ENCODE peak calls at places on chromosomes 2 and 18, in four cellular contexts. One of them, this sample, is unnamed.

GRCh38 chr2:165776013-165776412 is 18.0 kb downstream of the GALNT3 start:
- DNase-seq in K562: no peak
- DNase-seq in GM12878: no peak
- DNase-seq in HepG2: no peak
- DNase-seq in this sample: no peak

GRCh38 chr2:3605013-3605961 is 10.4 kb downstream of the COLEC11 start:
- DNase-seq in K562: peak; percentile 89
- DNase-seq in HepG2: peak; percentile 83
- DNase-seq in GM12878: no peak
- DNase-seq in this sample: peak; percentile 81

GRCh38 chr2:170341684-170342631 is 164.0 kb downstream of the MYO3B start:
- DNase-seq in GM12878: no peak
- DNase-seq in HepG2: no peak
- DNase-seq in K562: no peak
- DNase-seq in this sample: no peak

GRCh38 chr2:172233947-172234715 is 131.4 kb upstream of the DLX2 start:
- DNase-seq in GM12878: no peak
- DNase-seq in K562: no peak
- DNase-seq in HepG2: no peak
- DNase-seq in this sample: no peak

GRCh38 chr2:211132586-211132985 is 576.2 kb downstream of the CPS1 start:
- DNase-seq in GM12878: no peak
- DNase-seq in HepG2: no peak
- DNase-seq in K562: no peak
- DNase-seq in this sample: no peak

GRCh38 chr2:120793682-120794403 is 58.2 kb downstream of the GLI2 start:
- DNase-seq in GM12878: no peak
- DNase-seq in HepG2: no peak
- DNase-seq in K562: no peak
- DNase-seq in this sample: no peak

GRCh38 chr18:7575465-7576026 is 8.4 kb downstream of the PTPRM start:
- DNase-seq in K562: no peak
- DNase-seq in HepG2: no peak
- DNase-seq in GM12878: no peak
- DNase-seq in this sample: no peak

GRCh38 chr18:9147440-9148238 is 11.1 kb downstream of the ANKRD12 start:
- DNase-seq in GM12878: peak; percentile 53
- DNase-seq in HepG2: peak; percentile 72
- DNase-seq in K562: no peak
- DNase-seq in this sample: no peak

GRCh38 chr2:61090386-61090921 is 24.8 kb downstream of the SANBR start:
- DNase-seq in K562: no peak
- DNase-seq in HepG2: peak; percentile 95
- DNase-seq in GM12878: no peak
- DNase-seq in this sample: no peak

GRCh38 chr2:65411056-65411795 is 21.2 kb downstream of the SPRED2 start:
- DNase-seq in K562: no peak
- DNase-seq in HepG2: peak; percentile 43
- DNase-seq in GM12878: no peak
- DNase-seq in this sample: no peak

GRCh38 chr18:59460060-59460395 is 101.0 kb upstream of the LMAN1 start:
- DNase-seq in HepG2: no peak
- DNase-seq in GM12878: no peak
- DNase-seq in K562: no peak
- DNase-seq in this sample: no peak

GRCh38 chr18:63963610-63964256 is 6.1 kb upstream of the SERPINB8 start:
- DNase-seq in K562: no peak
- DNase-seq in GM12878: no peak
- DNase-seq in HepG2: peak; percentile 55
- DNase-seq in this sample: peak; percentile 46

GRCh38 chr18:74742573-74742972 is 144.9 kb downstream of the ZNF407 start:
- DNase-seq in K562: no peak
- DNase-seq in HepG2: no peak
- DNase-seq in GM12878: no peak
- DNase-seq in this sample: no peak

GRCh38 chr18:68489018-68489792 is 225.7 kb downstream of the TMX3 start:
- DNase-seq in K562: no peak
- DNase-seq in GM12878: no peak
- DNase-seq in HepG2: no peak
- DNase-seq in this sample: peak; percentile 24

GRCh38 chr18:35041752-35042379 is 653 bp downstream of the MAPRE2 start:
- DNase-seq in HepG2: no peak
- DNase-seq in K562: no peak
- DNase-seq in GM12878: no peak
- DNase-seq in this sample: no peak

GRCh38 chr18:57737661-57738060 is 65.5 kb downstream of the ATP8B1 start:
- DNase-seq in GM12878: no peak
- DNase-seq in K562: no peak
- DNase-seq in HepG2: peak; percentile 83
- DNase-seq in this sample: no peak

GRCh38 chr18:35122586-35123224 is 81.5 kb downstream of the MAPRE2 start:
- DNase-seq in GM12878: no peak
- DNase-seq in HepG2: no peak
- DNase-seq in K562: peak; percentile 31
- DNase-seq in this sample: peak; percentile 74

GRCh38 chr18:31546476-31546875 is 45.2 kb upstream of the TTR start:
- DNase-seq in K562: no peak
- DNase-seq in GM12878: no peak
- DNase-seq in HepG2: no peak
- DNase-seq in this sample: no peak

GRCh38 chr2:204667990-204668389 is 122.7 kb downstream of the PARD3B start:
- DNase-seq in HepG2: no peak
- DNase-seq in GM12878: no peak
- DNase-seq in K562: no peak
- DNase-seq in this sample: no peak

GRCh38 chr2:239722760-239723448 is 302.2 kb downstream of the NDUFA10 start:
- DNase-seq in GM12878: no peak
- DNase-seq in K562: no peak
- DNase-seq in HepG2: no peak
- DNase-seq in this sample: no peak

GRCh38 chr18:33833847-33834246 is 255.8 kb downstream of the ASXL3 start:
- DNase-seq in HepG2: no peak
- DNase-seq in GM12878: no peak
- DNase-seq in K562: no peak
- DNase-seq in this sample: no peak

GRCh38 chr2:124538549-124538948 is 513.5 kb downstream of the CNTNAP5 start:
- DNase-seq in HepG2: no peak
- DNase-seq in K562: no peak
- DNase-seq in GM12878: no peak
- DNase-seq in this sample: no peak

GRCh38 chr18:25786778-25787177 is 303.6 kb downstream of the SS18 start:
- DNase-seq in GM12878: no peak
- DNase-seq in K562: no peak
- DNase-seq in HepG2: no peak
- DNase-seq in this sample: no peak

GRCh38 chr18:44601447-44601846 is 79.2 kb upstream of the SETBP1 start:
- DNase-seq in GM12878: no peak
- DNase-seq in HepG2: no peak
- DNase-seq in K562: no peak
- DNase-seq in this sample: no peak

GRCh38 chr18:44598514-44598913 is 82.2 kb upstream of the SETBP1 start:
- DNase-seq in K562: no peak
- DNase-seq in HepG2: no peak
- DNase-seq in GM12878: no peak
- DNase-seq in this sample: peak; percentile 11

GRCh38 chr18:44594779-44595467 is 85.8 kb upstream of the SETBP1 start:
- DNase-seq in HepG2: no peak
- DNase-seq in GM12878: no peak
- DNase-seq in K562: no peak
- DNase-seq in this sample: no peak

GRCh38 chr18:44599409-44599808 is 81.3 kb upstream of the SETBP1 start:
- DNase-seq in HepG2: no peak
- DNase-seq in K562: no peak
- DNase-seq in GM12878: no peak
- DNase-seq in this sample: peak; percentile 11

DNA sequence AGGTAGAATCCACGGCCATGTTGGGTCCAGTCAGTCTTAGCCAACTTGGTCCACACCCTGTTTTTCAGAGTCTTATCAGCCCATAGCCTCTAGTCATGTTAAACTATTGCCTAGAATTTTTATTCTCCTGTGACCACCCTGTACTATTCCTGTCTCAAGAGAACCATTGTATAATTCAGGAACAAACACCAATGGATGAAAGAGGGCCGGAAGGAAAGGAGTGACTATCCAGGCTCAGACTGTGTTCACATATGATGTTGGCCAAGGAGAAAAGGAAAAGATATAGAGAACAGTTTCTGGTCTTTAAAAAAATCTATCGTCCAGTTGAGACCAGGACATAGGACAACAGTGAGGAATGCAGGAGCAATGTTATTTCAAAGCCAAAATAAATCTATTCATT is 82.9 kb upstream of the SETBP1 start:
- DNase-seq in GM12878: no peak
- DNase-seq in HepG2: no peak
- DNase-seq in K562: no peak
- DNase-seq in this sample: no peak
- TF ChIP-seq SP1 in GM12878: no peak
- TF ChIP-seq SP1 in HepG2: no peak
- TF ChIP-seq SP1 in K562: no peak
- TF ChIP-seq SP1 in this sample: no peak

GRCh38 chr2:43223412-43224040 is 2.9 kb downstream of the ZFP36L2 start:
- DNase-seq in HepG2: no peak
- DNase-seq in GM12878: no peak
- DNase-seq in K562: no peak
- DNase-seq in this sample: no peak

GRCh38 chr2:43225093-43225787 is 1.2 kb downstream of the ZFP36L2 start:
- DNase-seq in GM12878: no peak
- DNase-seq in K562: peak; percentile 24
- DNase-seq in HepG2: no peak
- DNase-seq in this sample: peak; percentile 48

GRCh38 chr2:43225788-43226557 is 433 bp downstream of the ZFP36L2 start:
- DNase-seq in HepG2: peak; percentile 77
- DNase-seq in K562: peak; percentile 65
- DNase-seq in GM12878: no peak
- DNase-seq in this sample: no peak

GRCh38 chr2:43224131-43224570 is 2.3 kb downstream of the ZFP36L2 start:
- DNase-seq in GM12878: no peak
- DNase-seq in K562: no peak
- DNase-seq in HepG2: peak; percentile 71
- DNase-seq in this sample: peak; percentile 85

DNA sequence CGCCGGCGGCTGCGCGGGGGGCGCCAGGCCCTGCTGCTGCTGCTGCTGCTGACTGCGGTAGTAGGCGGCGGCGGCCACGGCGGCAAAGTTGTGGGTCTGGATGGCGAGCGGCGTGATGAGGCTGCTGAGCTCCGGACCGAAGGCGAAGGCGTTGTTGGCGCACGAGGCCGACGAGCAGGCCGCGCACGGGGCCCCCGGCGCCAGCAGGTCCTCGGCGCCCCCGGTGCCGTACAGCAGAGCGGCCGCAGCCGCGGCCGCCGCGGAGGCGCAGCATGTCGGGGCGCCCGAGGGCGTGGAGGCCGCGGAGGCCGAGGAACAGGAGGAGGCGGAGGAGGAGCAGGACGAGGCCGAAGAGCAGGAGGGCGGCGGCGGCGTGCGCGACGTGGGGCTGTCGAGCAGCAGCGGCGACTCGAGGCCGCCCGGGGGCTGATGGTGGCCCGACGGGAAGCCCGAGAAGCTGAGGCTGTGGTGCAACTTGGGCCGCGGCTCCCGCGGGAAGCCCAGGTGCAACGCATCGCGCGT is 1.8 kb downstream of the ZFP36L2 start:
- DNase-seq in HepG2: no peak
- DNase-seq in GM12878: no peak
- DNase-seq in K562: peak; percentile 28
- DNase-seq in this sample: peak; percentile 53
- TF ChIP-seq CREM in HepG2: no peak
- TF ChIP-seq CREM in GM12878: no peak
- TF ChIP-seq CREM in K562: no peak
- TF ChIP-seq CREM in this sample: no peak

DNA sequence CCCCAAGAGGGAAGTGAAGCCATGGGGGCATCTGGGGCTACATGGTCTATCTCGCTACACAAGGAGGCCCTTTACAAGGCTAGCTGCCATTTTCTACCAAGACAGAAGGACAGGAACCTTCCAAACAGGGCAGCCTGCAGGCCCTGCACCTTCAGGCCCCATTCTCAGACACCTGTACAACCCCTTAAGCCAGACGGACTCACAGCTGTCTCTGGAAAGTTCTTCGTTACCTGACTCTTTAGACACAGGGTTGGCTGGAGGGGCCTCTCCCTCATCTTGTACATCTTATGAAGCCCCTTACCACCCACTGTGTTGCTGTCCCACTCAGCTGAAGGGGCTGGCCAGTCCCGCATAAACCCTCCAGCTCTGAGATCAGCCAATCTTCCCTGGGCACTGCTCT is 17.2 kb downstream of the TMEM127 start:
- DNase-seq in K562: no peak
- DNase-seq in GM12878: no peak
- DNase-seq in HepG2: no peak
- DNase-seq in this sample: no peak
- TF ChIP-seq TCF7 in K562: no peak
- TF ChIP-seq TCF7 in GM12878: no peak
- TF ChIP-seq TCF7 in HepG2: no peak
- TF ChIP-seq TCF7 in this sample: no peak

GRCh38 chr2:134167015-134167414 is 86.9 kb upstream of the MGAT5 start:
- DNase-seq in K562: no peak
- DNase-seq in GM12878: no peak
- DNase-seq in HepG2: no peak
- DNase-seq in this sample: no peak

GRCh38 chr2:134163336-134163735 is 90.5 kb upstream of the MGAT5 start:
- DNase-seq in K562: no peak
- DNase-seq in GM12878: no peak
- DNase-seq in HepG2: no peak
- DNase-seq in this sample: no peak

GRCh38 chr2:134160793-134161504 is 92.9 kb upstream of the MGAT5 start:
- DNase-seq in K562: peak; percentile 24
- DNase-seq in HepG2: no peak
- DNase-seq in GM12878: no peak
- DNase-seq in this sample: no peak

GRCh38 chr2:134169788-134170187 is 84.1 kb upstream of the MGAT5 start:
- DNase-seq in HepG2: no peak
- DNase-seq in GM12878: no peak
- DNase-seq in K562: no peak
- DNase-seq in this sample: no peak

DNA sequence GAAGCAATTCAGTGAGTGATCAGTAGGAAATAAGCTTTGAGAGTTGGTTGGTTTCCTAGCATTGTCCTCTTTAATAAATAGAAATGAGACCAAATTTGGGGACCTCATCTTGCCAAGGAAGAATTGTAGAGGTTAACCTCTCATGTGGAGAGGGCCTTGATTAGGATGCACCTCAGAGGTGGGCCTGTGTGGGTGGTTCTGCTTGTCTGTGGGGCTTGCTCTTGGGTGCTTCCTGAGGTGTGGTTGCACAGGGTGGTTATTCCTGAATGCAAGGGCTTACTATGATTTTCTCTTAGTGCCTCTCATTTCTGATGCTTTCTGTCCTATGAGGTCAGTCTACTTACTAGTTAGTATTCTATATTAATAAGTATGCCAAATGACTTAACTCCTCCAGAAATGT is 89.6 kb upstream of the MGAT5 start:
- DNase-seq in GM12878: no peak
- DNase-seq in K562: no peak
- DNase-seq in HepG2: no peak
- DNase-seq in this sample: no peak
- TF ChIP-seq SP1 in GM12878: no peak
- TF ChIP-seq SP1 in K562: no peak
- TF ChIP-seq SP1 in HepG2: no peak
- TF ChIP-seq SP1 in this sample: no peak

GRCh38 chr2:134884435-134884834 is 34.2 kb upstream of the CCNT2 start:
- DNase-seq in GM12878: no peak
- DNase-seq in K562: no peak
- DNase-seq in HepG2: no peak
- DNase-seq in this sample: no peak
- TF ChIP-seq CREM in GM12878: no peak
- TF ChIP-seq CREM in K562: no peak
- TF ChIP-seq CREM in HepG2: no peak
- TF ChIP-seq CREM in this sample: no peak